ENCODE peak calls at places on chromosomes 3 and 15, in nine cellular contexts. One of them, this sample, is unnamed. For H3K9me3, the result is how much of the 10 kb centered on the place peaks cover.

GRCh38 chr3:15514663-15515357 is 6.7 kb downstream of the COLQ start:
- DNase-seq in GM12878: no peak
- DNase-seq in AG04450: no peak
- DNase-seq in body of pancreas: no peak
- DNase-seq in neural progenitor cell: no peak
- DNase-seq in ovary: no peak
- DNase-seq in pancreas: no peak
- DNase-seq in cardiac muscle cell: no peak
- DNase-seq in OCI-LY7: no peak
- DNase-seq in this sample: no peak

GRCh38 chr3:143306419-143306818 is 186.8 kb downstream of the CHST2 start:
- DNase-seq in GM12878: no peak
- DNase-seq in AG04450: no peak
- DNase-seq in body of pancreas: no peak
- DNase-seq in neural progenitor cell: no peak
- DNase-seq in ovary: no peak
- DNase-seq in pancreas: no peak
- DNase-seq in cardiac muscle cell: no peak
- DNase-seq in OCI-LY7: no peak
- DNase-seq in this sample: no peak

GRCh38 chr3:39192490-39193092 is at the start of gene XIRP1:
- DNase-seq in GM12878: no peak
- DNase-seq in AG04450: no peak
- DNase-seq in body of pancreas: no peak
- DNase-seq in neural progenitor cell: no peak
- DNase-seq in ovary: no peak
- DNase-seq in pancreas: no peak
- DNase-seq in cardiac muscle cell: no peak
- DNase-seq in OCI-LY7: no peak
- DNase-seq in this sample: no peak

GRCh38 chr3:128167973-128168674 is 14.8 kb downstream of the EEFSEC start:
- DNase-seq in GM12878: no peak
- DNase-seq in AG04450: no peak
- DNase-seq in body of pancreas: no peak
- DNase-seq in neural progenitor cell: peak
- DNase-seq in ovary: no peak
- DNase-seq in pancreas: no peak
- DNase-seq in cardiac muscle cell: no peak
- DNase-seq in OCI-LY7: no peak
- DNase-seq in this sample: no peak

GRCh38 chr3:170180107-170180951 is 1.2 kb downstream of the PHC3 start:
- DNase-seq in GM12878: no peak
- DNase-seq in AG04450: no peak
- DNase-seq in body of pancreas: no peak
- DNase-seq in neural progenitor cell: no peak
- DNase-seq in ovary: no peak
- DNase-seq in pancreas: no peak
- DNase-seq in cardiac muscle cell: peak
- DNase-seq in OCI-LY7: peak
- DNase-seq in this sample: no peak

GRCh38 chr3:14561051-14561634 is 21.0 kb upstream of the GRIP2 start:
- DNase-seq in GM12878: no peak
- DNase-seq in AG04450: no peak
- DNase-seq in body of pancreas: no peak
- DNase-seq in neural progenitor cell: no peak
- DNase-seq in ovary: no peak
- DNase-seq in pancreas: no peak
- DNase-seq in cardiac muscle cell: peak
- DNase-seq in OCI-LY7: no peak
- DNase-seq in this sample: no peak

GRCh38 chr3:128398586-128398985 is 68.1 kb downstream of the DNAJB8 start:
- DNase-seq in GM12878: no peak
- DNase-seq in AG04450: no peak
- DNase-seq in body of pancreas: no peak
- DNase-seq in neural progenitor cell: peak
- DNase-seq in ovary: no peak
- DNase-seq in pancreas: no peak
- DNase-seq in cardiac muscle cell: no peak
- DNase-seq in OCI-LY7: no peak
- DNase-seq in this sample: no peak

GRCh38 chr15:100602822-100603393 is 519 bp downstream of the ASB7 start:
- DNase-seq in GM12878: peak
- DNase-seq in AG04450: no peak
- DNase-seq in body of pancreas: no peak
- DNase-seq in neural progenitor cell: peak
- DNase-seq in ovary: no peak
- DNase-seq in pancreas: no peak
- DNase-seq in cardiac muscle cell: peak
- DNase-seq in OCI-LY7: peak
- DNase-seq in this sample: no peak

GRCh38 chr3:11509175-11510000 is 134.3 kb downstream of the VGLL4 start:
- DNase-seq in GM12878: no peak
- DNase-seq in AG04450: peak
- DNase-seq in body of pancreas: peak
- DNase-seq in neural progenitor cell: peak
- DNase-seq in ovary: peak
- DNase-seq in pancreas: peak
- DNase-seq in cardiac muscle cell: peak
- DNase-seq in OCI-LY7: peak
- DNase-seq in this sample: peak

GRCh38 chr15:74320358-74321247 is 46.8 kb downstream of the CYP11A1 start:
- DNase-seq in GM12878: no peak
- DNase-seq in AG04450: no peak
- DNase-seq in body of pancreas: peak
- DNase-seq in neural progenitor cell: peak
- DNase-seq in ovary: peak
- DNase-seq in pancreas: no peak
- DNase-seq in cardiac muscle cell: peak
- DNase-seq in OCI-LY7: peak
- DNase-seq in this sample: no peak

GRCh38 chr3:120432105-120432860 is 18.5 kb downstream of the FSTL1 start:
- DNase-seq in GM12878: no peak
- DNase-seq in AG04450: peak
- DNase-seq in body of pancreas: no peak
- DNase-seq in neural progenitor cell: peak
- DNase-seq in ovary: no peak
- DNase-seq in pancreas: no peak
- DNase-seq in cardiac muscle cell: peak
- DNase-seq in OCI-LY7: no peak
- DNase-seq in this sample: no peak

DNA sequence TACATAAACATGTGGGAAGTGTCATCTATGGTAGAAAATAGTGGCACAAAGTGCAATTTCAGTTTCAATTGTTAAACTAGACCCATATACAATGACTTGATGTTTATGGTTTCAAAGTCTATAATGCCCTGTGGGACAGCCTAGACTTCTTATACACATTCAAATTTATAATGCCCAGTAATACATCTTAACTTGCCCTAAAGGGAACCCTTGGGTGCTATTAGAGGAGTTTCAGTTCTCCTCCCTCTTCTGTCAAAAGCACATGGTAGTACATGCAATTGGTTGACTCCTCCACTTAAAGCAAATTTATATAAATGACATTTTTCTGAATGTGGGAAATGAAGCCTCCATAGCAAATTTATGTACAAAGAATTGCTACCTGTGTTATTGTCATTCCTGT is 30.2 kb upstream of the OR5K4 start:
- DNase-seq in GM12878: no peak
- DNase-seq in AG04450: no peak
- DNase-seq in body of pancreas: no peak
- DNase-seq in neural progenitor cell: no peak
- DNase-seq in ovary: no peak
- DNase-seq in pancreas: no peak
- DNase-seq in cardiac muscle cell: no peak
- DNase-seq in OCI-LY7: no peak
- DNase-seq in this sample: no peak
- H3K4me3 ChIP-seq in GM12878: no peak
- H3K4me3 ChIP-seq in AG04450: no peak
- H3K4me3 ChIP-seq in body of pancreas: no peak
- H3K4me3 ChIP-seq in neural progenitor cell: no peak
- H3K4me3 ChIP-seq in ovary: no peak
- H3K4me3 ChIP-seq in pancreas: no peak
- H3K4me3 ChIP-seq in cardiac muscle cell: no peak
- H3K4me3 ChIP-seq in OCI-LY7: no peak
- H3K4me3 ChIP-seq in this sample: no peak

GRCh38 chr15:44711089-44711355 is at the start of gene PATL2:
- DNase-seq in GM12878: no peak
- DNase-seq in AG04450: no peak
- DNase-seq in body of pancreas: no peak
- DNase-seq in neural progenitor cell: no peak
- DNase-seq in ovary: no peak
- DNase-seq in pancreas: no peak
- DNase-seq in cardiac muscle cell: no peak
- DNase-seq in OCI-LY7: no peak
- DNase-seq in this sample: no peak

GRCh38 chr15:44713006-44713966 is 2.0 kb downstream of the B2M start:
- DNase-seq in GM12878: no peak
- DNase-seq in AG04450: no peak
- DNase-seq in body of pancreas: no peak
- DNase-seq in neural progenitor cell: no peak
- DNase-seq in ovary: no peak
- DNase-seq in pancreas: no peak
- DNase-seq in cardiac muscle cell: peak
- DNase-seq in OCI-LY7: peak
- DNase-seq in this sample: no peak

GRCh38 chr15:44711356-44712107 is at the start of gene B2M:
- DNase-seq in GM12878: peak
- DNase-seq in AG04450: peak
- DNase-seq in body of pancreas: peak
- DNase-seq in neural progenitor cell: peak
- DNase-seq in ovary: peak
- DNase-seq in pancreas: peak
- DNase-seq in cardiac muscle cell: peak
- DNase-seq in OCI-LY7: peak
- DNase-seq in this sample: peak

GRCh38 chr15:44712108-44713005 is 1.0 kb downstream of the B2M start:
- DNase-seq in GM12878: no peak
- DNase-seq in AG04450: peak
- DNase-seq in body of pancreas: peak
- DNase-seq in neural progenitor cell: no peak
- DNase-seq in ovary: peak
- DNase-seq in pancreas: peak
- DNase-seq in cardiac muscle cell: peak
- DNase-seq in OCI-LY7: peak
- DNase-seq in this sample: peak

GRCh38 chr15:44710236-44711088 is 661 bp downstream of the PATL2 start:
- DNase-seq in GM12878: peak
- DNase-seq in AG04450: no peak
- DNase-seq in body of pancreas: no peak
- DNase-seq in neural progenitor cell: no peak
- DNase-seq in ovary: no peak
- DNase-seq in pancreas: no peak
- DNase-seq in cardiac muscle cell: peak
- DNase-seq in OCI-LY7: peak
- DNase-seq in this sample: no peak
- TF ChIP-seq CTCF in GM12878: peak
- TF ChIP-seq CTCF in AG04450: peak
- TF ChIP-seq CTCF in body of pancreas: no peak
- TF ChIP-seq CTCF in neural progenitor cell: peak
- TF ChIP-seq CTCF in ovary: no peak
- TF ChIP-seq CTCF in pancreas: no peak
- TF ChIP-seq CTCF in cardiac muscle cell: peak
- TF ChIP-seq CTCF in OCI-LY7: peak
- TF ChIP-seq CTCF in this sample: peak

GRCh38 chr15:27714675-27715074 is 384.4 kb downstream of the OCA2 start:
- DNase-seq in GM12878: no peak
- DNase-seq in AG04450: no peak
- DNase-seq in body of pancreas: no peak
- DNase-seq in neural progenitor cell: no peak
- DNase-seq in ovary: no peak
- DNase-seq in pancreas: no peak
- DNase-seq in cardiac muscle cell: no peak
- DNase-seq in OCI-LY7: no peak
- DNase-seq in this sample: no peak
- H3K9me3 ChIP-seq in GM12878: under half
- H3K9me3 ChIP-seq in AG04450: under half
- H3K9me3 ChIP-seq in body of pancreas: under half
- H3K9me3 ChIP-seq in neural progenitor cell: under half
- H3K9me3 ChIP-seq in ovary: under half
- H3K9me3 ChIP-seq in pancreas: under half
- H3K9me3 ChIP-seq in cardiac muscle cell: under half
- H3K9me3 ChIP-seq in OCI-LY7: under half
- H3K9me3 ChIP-seq in this sample: under half

GRCh38 chr3:141368925-141369794 is 856 bp downstream of the ZBTB38 start:
- DNase-seq in GM12878: no peak
- DNase-seq in AG04450: no peak
- DNase-seq in body of pancreas: no peak
- DNase-seq in neural progenitor cell: no peak
- DNase-seq in ovary: no peak
- DNase-seq in pancreas: no peak
- DNase-seq in cardiac muscle cell: peak
- DNase-seq in OCI-LY7: no peak
- DNase-seq in this sample: no peak

GRCh38 chr3:141372656-141373055 is 4.4 kb downstream of the ZBTB38 start:
- DNase-seq in GM12878: no peak
- DNase-seq in AG04450: no peak
- DNase-seq in body of pancreas: no peak
- DNase-seq in neural progenitor cell: no peak
- DNase-seq in ovary: no peak
- DNase-seq in pancreas: no peak
- DNase-seq in cardiac muscle cell: no peak
- DNase-seq in OCI-LY7: no peak
- DNase-seq in this sample: no peak

GRCh38 chr3:141368062-141368924 is at the start of gene ZBTB38:
- DNase-seq in GM12878: no peak
- DNase-seq in AG04450: peak
- DNase-seq in body of pancreas: peak
- DNase-seq in neural progenitor cell: peak
- DNase-seq in ovary: peak
- DNase-seq in pancreas: peak
- DNase-seq in cardiac muscle cell: peak
- DNase-seq in OCI-LY7: no peak
- DNase-seq in this sample: peak

GRCh38 chr3:141371882-141372281 is 3.6 kb downstream of the ZBTB38 start:
- DNase-seq in GM12878: no peak
- DNase-seq in AG04450: no peak
- DNase-seq in body of pancreas: no peak
- DNase-seq in neural progenitor cell: no peak
- DNase-seq in ovary: no peak
- DNase-seq in pancreas: no peak
- DNase-seq in cardiac muscle cell: no peak
- DNase-seq in OCI-LY7: no peak
- DNase-seq in this sample: no peak

GRCh38 chr3:141370065-141370533 is 1.8 kb downstream of the ZBTB38 start:
- DNase-seq in GM12878: peak
- DNase-seq in AG04450: no peak
- DNase-seq in body of pancreas: peak
- DNase-seq in neural progenitor cell: peak
- DNase-seq in ovary: peak
- DNase-seq in pancreas: no peak
- DNase-seq in cardiac muscle cell: peak
- DNase-seq in OCI-LY7: peak
- DNase-seq in this sample: peak
- H3K4me3 ChIP-seq in GM12878: no peak
- H3K4me3 ChIP-seq in AG04450: no peak
- H3K4me3 ChIP-seq in body of pancreas: no peak
- H3K4me3 ChIP-seq in neural progenitor cell: no peak
- H3K4me3 ChIP-seq in ovary: no peak
- H3K4me3 ChIP-seq in pancreas: no peak
- H3K4me3 ChIP-seq in cardiac muscle cell: no peak
- H3K4me3 ChIP-seq in OCI-LY7: no peak
- H3K4me3 ChIP-seq in this sample: peak